ENCODE peak calls at places on chromosomes 11 and 22, in five cellular contexts. One of them, this sample, is unnamed. For H3K36me3, the result is how much of the 10 kb centered on the place peaks cover.

GRCh38 chr11:26704249-26704648 is 17.6 kb downstream of the SLC5A12 start:
- DNase-seq in PC-3: no peak
- DNase-seq in adrenal gland: no peak
- DNase-seq in naive thymus-derived CD4-positive, alpha-beta T cell: no peak
- DNase-seq in CD4-positive, CD25-positive, alpha-beta regulatory T cell: no peak
- DNase-seq in this sample: peak

GRCh38 chr11:129323896-129324522 is 51.6 kb upstream of the BARX2 start:
- DNase-seq in PC-3: no peak
- DNase-seq in adrenal gland: no peak
- DNase-seq in naive thymus-derived CD4-positive, alpha-beta T cell: no peak
- DNase-seq in CD4-positive, CD25-positive, alpha-beta regulatory T cell: no peak
- DNase-seq in this sample: peak

GRCh38 chr11:134050541-134051383 is 18.1 kb upstream of the JAM3 start:
- DNase-seq in PC-3: peak
- DNase-seq in adrenal gland: peak
- DNase-seq in naive thymus-derived CD4-positive, alpha-beta T cell: peak
- DNase-seq in CD4-positive, CD25-positive, alpha-beta regulatory T cell: peak
- DNase-seq in this sample: peak

GRCh38 chr11:2085251-2086066 is 53.7 kb downstream of the IGF2 start:
- DNase-seq in PC-3: no peak
- DNase-seq in adrenal gland: peak
- DNase-seq in naive thymus-derived CD4-positive, alpha-beta T cell: no peak
- DNase-seq in CD4-positive, CD25-positive, alpha-beta regulatory T cell: no peak
- DNase-seq in this sample: no peak

GRCh38 chr11:57542582-57542981 is 5.2 kb downstream of the SMTNL1 start:
- DNase-seq in PC-3: no peak
- DNase-seq in adrenal gland: no peak
- DNase-seq in naive thymus-derived CD4-positive, alpha-beta T cell: no peak
- DNase-seq in CD4-positive, CD25-positive, alpha-beta regulatory T cell: no peak
- DNase-seq in this sample: no peak

GRCh38 chr11:55714982-55715888 is 53.2 kb downstream of the OR4C6 start:
- DNase-seq in PC-3: peak
- DNase-seq in adrenal gland: no peak
- DNase-seq in naive thymus-derived CD4-positive, alpha-beta T cell: no peak
- DNase-seq in CD4-positive, CD25-positive, alpha-beta regulatory T cell: no peak
- DNase-seq in this sample: no peak

GRCh38 chr11:102254047-102254446 is 63.2 kb upstream of the BIRC3 start:
- DNase-seq in PC-3: peak
- DNase-seq in adrenal gland: no peak
- DNase-seq in naive thymus-derived CD4-positive, alpha-beta T cell: no peak
- DNase-seq in CD4-positive, CD25-positive, alpha-beta regulatory T cell: no peak
- DNase-seq in this sample: no peak

GRCh38 chr11:121572581-121573059 is 119.9 kb upstream of the SORL1-AS1 start:
- DNase-seq in PC-3: no peak
- DNase-seq in adrenal gland: no peak
- DNase-seq in naive thymus-derived CD4-positive, alpha-beta T cell: no peak
- DNase-seq in CD4-positive, CD25-positive, alpha-beta regulatory T cell: no peak
- DNase-seq in this sample: no peak

GRCh38 chr22:43944670-43945430 is 10.4 kb upstream of the SAMM50 start:
- DNase-seq in PC-3: no peak
- DNase-seq in adrenal gland: no peak
- DNase-seq in naive thymus-derived CD4-positive, alpha-beta T cell: no peak
- DNase-seq in CD4-positive, CD25-positive, alpha-beta regulatory T cell: no peak
- DNase-seq in this sample: no peak

GRCh38 chr11:35962373-35963138 is 18.7 kb downstream of the LDLRAD3 start:
- DNase-seq in PC-3: no peak
- DNase-seq in adrenal gland: no peak
- DNase-seq in naive thymus-derived CD4-positive, alpha-beta T cell: no peak
- DNase-seq in CD4-positive, CD25-positive, alpha-beta regulatory T cell: no peak
- DNase-seq in this sample: no peak

GRCh38 chr22:20526628-20527355 is 19.4 kb downstream of the MED15 start:
- DNase-seq in PC-3: peak
- DNase-seq in adrenal gland: no peak
- DNase-seq in naive thymus-derived CD4-positive, alpha-beta T cell: no peak
- DNase-seq in CD4-positive, CD25-positive, alpha-beta regulatory T cell: no peak
- DNase-seq in this sample: no peak

GRCh38 chr11:116333193-116333592 is 439.6 kb downstream of the BUD13 start:
- DNase-seq in PC-3: no peak
- DNase-seq in adrenal gland: peak
- DNase-seq in naive thymus-derived CD4-positive, alpha-beta T cell: no peak
- DNase-seq in CD4-positive, CD25-positive, alpha-beta regulatory T cell: no peak
- DNase-seq in this sample: no peak

GRCh38 chr11:44978961-44979331 is 28.3 kb upstream of the TP53I11 start:
- DNase-seq in PC-3: peak
- DNase-seq in adrenal gland: no peak
- DNase-seq in naive thymus-derived CD4-positive, alpha-beta T cell: no peak
- DNase-seq in CD4-positive, CD25-positive, alpha-beta regulatory T cell: no peak
- DNase-seq in this sample: peak

GRCh38 chr11:61144511-61145179 is 16.6 kb downstream of the VPS37C start:
- DNase-seq in PC-3: no peak
- DNase-seq in adrenal gland: no peak
- DNase-seq in naive thymus-derived CD4-positive, alpha-beta T cell: no peak
- DNase-seq in CD4-positive, CD25-positive, alpha-beta regulatory T cell: no peak
- DNase-seq in this sample: no peak

GRCh38 chr11:14094481-14095037 is 132.0 kb downstream of the SPON1 start:
- DNase-seq in PC-3: no peak
- DNase-seq in adrenal gland: no peak
- DNase-seq in naive thymus-derived CD4-positive, alpha-beta T cell: no peak
- DNase-seq in CD4-positive, CD25-positive, alpha-beta regulatory T cell: no peak
- DNase-seq in this sample: no peak

GRCh38 chr22:24514241-24515024 is 19.3 kb downstream of the UPB1 start:
- DNase-seq in PC-3: no peak
- DNase-seq in adrenal gland: no peak
- DNase-seq in naive thymus-derived CD4-positive, alpha-beta T cell: no peak
- DNase-seq in CD4-positive, CD25-positive, alpha-beta regulatory T cell: no peak
- DNase-seq in this sample: peak

GRCh38 chr22:40036591-40037225 is 42.0 kb downstream of the FAM83F start:
- DNase-seq in PC-3: peak
- DNase-seq in adrenal gland: peak
- DNase-seq in naive thymus-derived CD4-positive, alpha-beta T cell: no peak
- DNase-seq in CD4-positive, CD25-positive, alpha-beta regulatory T cell: peak
- DNase-seq in this sample: peak

GRCh38 chr11:36736103-36736502 is 138.1 kb upstream of the RAG2 start:
- DNase-seq in PC-3: no peak
- DNase-seq in adrenal gland: no peak
- DNase-seq in naive thymus-derived CD4-positive, alpha-beta T cell: no peak
- DNase-seq in CD4-positive, CD25-positive, alpha-beta regulatory T cell: no peak
- DNase-seq in this sample: no peak

GRCh38 chr22:39731881-39732555 is 161.5 kb downstream of the CACNA1I start:
- DNase-seq in PC-3: no peak
- DNase-seq in adrenal gland: no peak
- DNase-seq in naive thymus-derived CD4-positive, alpha-beta T cell: no peak
- DNase-seq in CD4-positive, CD25-positive, alpha-beta regulatory T cell: no peak
- DNase-seq in this sample: no peak

GRCh38 chr22:46031066-46031465 is 54.1 kb upstream of the WNT7B start:
- DNase-seq in PC-3: no peak
- DNase-seq in adrenal gland: peak
- DNase-seq in naive thymus-derived CD4-positive, alpha-beta T cell: no peak
- DNase-seq in CD4-positive, CD25-positive, alpha-beta regulatory T cell: no peak
- DNase-seq in this sample: no peak

GRCh38 chr22:21571679-21572078 is 4.2 kb downstream of the UBE2L3 start:
- DNase-seq in PC-3: no peak
- DNase-seq in adrenal gland: no peak
- DNase-seq in naive thymus-derived CD4-positive, alpha-beta T cell: no peak
- DNase-seq in CD4-positive, CD25-positive, alpha-beta regulatory T cell: no peak
- DNase-seq in this sample: no peak

GRCh38 chr22:21570398-21570797 is 2.9 kb downstream of the UBE2L3 start:
- DNase-seq in PC-3: no peak
- DNase-seq in adrenal gland: no peak
- DNase-seq in naive thymus-derived CD4-positive, alpha-beta T cell: no peak
- DNase-seq in CD4-positive, CD25-positive, alpha-beta regulatory T cell: no peak
- DNase-seq in this sample: no peak

GRCh38 chr22:21573293-21573734 is 5.8 kb downstream of the UBE2L3 start:
- DNase-seq in PC-3: no peak
- DNase-seq in adrenal gland: no peak
- DNase-seq in naive thymus-derived CD4-positive, alpha-beta T cell: no peak
- DNase-seq in CD4-positive, CD25-positive, alpha-beta regulatory T cell: no peak
- DNase-seq in this sample: no peak

GRCh38 chr22:21569459-21570161 is 2.1 kb downstream of the UBE2L3 start:
- DNase-seq in PC-3: no peak
- DNase-seq in adrenal gland: no peak
- DNase-seq in naive thymus-derived CD4-positive, alpha-beta T cell: no peak
- DNase-seq in CD4-positive, CD25-positive, alpha-beta regulatory T cell: no peak
- DNase-seq in this sample: no peak

GRCh38 chr22:21573750-21574494 is 6.4 kb downstream of the UBE2L3 start:
- DNase-seq in PC-3: no peak
- DNase-seq in adrenal gland: no peak
- DNase-seq in naive thymus-derived CD4-positive, alpha-beta T cell: no peak
- DNase-seq in CD4-positive, CD25-positive, alpha-beta regulatory T cell: no peak
- DNase-seq in this sample: no peak
- H3K36me3 ChIP-seq in PC-3: under half
- H3K36me3 ChIP-seq in adrenal gland: under half
- H3K36me3 ChIP-seq in naive thymus-derived CD4-positive, alpha-beta T cell: under half
- H3K36me3 ChIP-seq in CD4-positive, CD25-positive, alpha-beta regulatory T cell: under half
- H3K36me3 ChIP-seq in this sample: under half

DNA sequence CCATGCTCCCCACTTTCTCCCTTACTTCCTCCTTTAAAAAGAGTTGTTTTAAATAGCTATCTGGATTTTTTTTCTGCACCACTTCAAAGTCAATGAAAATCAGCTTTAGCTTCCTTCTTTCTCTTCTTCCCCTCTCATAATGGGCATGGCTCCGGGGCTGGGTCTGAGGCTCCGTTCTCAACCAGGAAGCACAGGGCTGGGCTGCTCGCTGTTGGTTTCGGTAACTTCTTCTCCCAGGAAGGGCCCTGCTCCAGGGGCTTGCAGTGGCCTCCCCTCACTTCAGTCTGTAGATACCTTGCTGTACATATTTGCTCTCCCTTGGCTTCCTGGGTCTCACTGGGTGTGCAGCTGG is 23.8 kb downstream of the MICAL2 start:
- DNase-seq in PC-3: no peak
- DNase-seq in adrenal gland: no peak
- DNase-seq in naive thymus-derived CD4-positive, alpha-beta T cell: no peak
- DNase-seq in CD4-positive, CD25-positive, alpha-beta regulatory T cell: no peak
- DNase-seq in this sample: no peak
- H3K36me3 ChIP-seq in PC-3: under half
- H3K36me3 ChIP-seq in adrenal gland: under half
- H3K36me3 ChIP-seq in naive thymus-derived CD4-positive, alpha-beta T cell: under half
- H3K36me3 ChIP-seq in CD4-positive, CD25-positive, alpha-beta regulatory T cell: under half
- H3K36me3 ChIP-seq in this sample: under half

GRCh38 chr11:91293119-91293518 is 931.5 kb upstream of the FAT3 start:
- DNase-seq in PC-3: no peak
- DNase-seq in adrenal gland: no peak
- DNase-seq in naive thymus-derived CD4-positive, alpha-beta T cell: no peak
- DNase-seq in CD4-positive, CD25-positive, alpha-beta regulatory T cell: no peak
- DNase-seq in this sample: no peak
- H3K36me3 ChIP-seq in PC-3: under half
- H3K36me3 ChIP-seq in adrenal gland: under half
- H3K36me3 ChIP-seq in naive thymus-derived CD4-positive, alpha-beta T cell: under half
- H3K36me3 ChIP-seq in CD4-positive, CD25-positive, alpha-beta regulatory T cell: under half
- H3K36me3 ChIP-seq in this sample: under half

GRCh38 chr22:29801796-29802195 is 34.6 kb downstream of the UQCR10 start:
- DNase-seq in PC-3: no peak
- DNase-seq in adrenal gland: no peak
- DNase-seq in naive thymus-derived CD4-positive, alpha-beta T cell: no peak
- DNase-seq in CD4-positive, CD25-positive, alpha-beta regulatory T cell: no peak
- DNase-seq in this sample: no peak
- H3K36me3 ChIP-seq in PC-3: under half
- H3K36me3 ChIP-seq in adrenal gland: under half
- H3K36me3 ChIP-seq in naive thymus-derived CD4-positive, alpha-beta T cell: under half
- H3K36me3 ChIP-seq in CD4-positive, CD25-positive, alpha-beta regulatory T cell: half or more
- H3K36me3 ChIP-seq in this sample: under half

GRCh38 chr22:41333806-41334205 is 32.5 kb downstream of the ZC3H7B start:
- DNase-seq in PC-3: no peak
- DNase-seq in adrenal gland: no peak
- DNase-seq in naive thymus-derived CD4-positive, alpha-beta T cell: no peak
- DNase-seq in CD4-positive, CD25-positive, alpha-beta regulatory T cell: no peak
- DNase-seq in this sample: no peak

GRCh38 chr22:41332217-41332616 is 30.9 kb downstream of the ZC3H7B start:
- DNase-seq in PC-3: no peak
- DNase-seq in adrenal gland: no peak
- DNase-seq in naive thymus-derived CD4-positive, alpha-beta T cell: no peak
- DNase-seq in CD4-positive, CD25-positive, alpha-beta regulatory T cell: no peak
- DNase-seq in this sample: no peak

GRCh38 chr22:41334215-41334614 is 32.9 kb downstream of the ZC3H7B start:
- DNase-seq in PC-3: no peak
- DNase-seq in adrenal gland: peak
- DNase-seq in naive thymus-derived CD4-positive, alpha-beta T cell: no peak
- DNase-seq in CD4-positive, CD25-positive, alpha-beta regulatory T cell: no peak
- DNase-seq in this sample: no peak

GRCh38 chr22:41327124-41327523 is 25.8 kb downstream of the ZC3H7B start:
- DNase-seq in PC-3: no peak
- DNase-seq in adrenal gland: no peak
- DNase-seq in naive thymus-derived CD4-positive, alpha-beta T cell: no peak
- DNase-seq in CD4-positive, CD25-positive, alpha-beta regulatory T cell: no peak
- DNase-seq in this sample: no peak

GRCh38 chr22:41330169-41330568 is 28.8 kb downstream of the ZC3H7B start:
- DNase-seq in PC-3: no peak
- DNase-seq in adrenal gland: no peak
- DNase-seq in naive thymus-derived CD4-positive, alpha-beta T cell: no peak
- DNase-seq in CD4-positive, CD25-positive, alpha-beta regulatory T cell: no peak
- DNase-seq in this sample: no peak
- H3K36me3 ChIP-seq in PC-3: under half
- H3K36me3 ChIP-seq in adrenal gland: under half
- H3K36me3 ChIP-seq in naive thymus-derived CD4-positive, alpha-beta T cell: under half
- H3K36me3 ChIP-seq in CD4-positive, CD25-positive, alpha-beta regulatory T cell: half or more
- H3K36me3 ChIP-seq in this sample: under half

GRCh38 chr11:112503410-112503809 is 242.8 kb upstream of the PLET1 start:
- DNase-seq in PC-3: no peak
- DNase-seq in adrenal gland: no peak
- DNase-seq in naive thymus-derived CD4-positive, alpha-beta T cell: no peak
- DNase-seq in CD4-positive, CD25-positive, alpha-beta regulatory T cell: no peak
- DNase-seq in this sample: no peak
- H3K36me3 ChIP-seq in PC-3: under half
- H3K36me3 ChIP-seq in adrenal gland: under half
- H3K36me3 ChIP-seq in naive thymus-derived CD4-positive, alpha-beta T cell: under half
- H3K36me3 ChIP-seq in CD4-positive, CD25-positive, alpha-beta regulatory T cell: under half
- H3K36me3 ChIP-seq in this sample: under half

This sample was measured in colonic mucosa.